ENCODE peak calls at places on chromosomes 3 and 15, in eight cellular contexts. V is body of pancreas, R is AG09309, D is fibroblast of mammary gland, Z is heart left ventricle, C is GM23248, X is myocyte, S is NCI-H510A treated with DMSO at 0.1 percent for 48 hours. L is an unnamed sample.

GRCh38 chr3:102074951-102075350 is 225.6 kb downstream of the NFKBIZ start:
- DNase-seq in V (no peak), R (no peak), D (peak), Z (no peak), C (no peak), X (peak), S (no peak), L (no peak)

GRCh38 chr3:185353823-185354614 is 8.9 kb upstream of the MAP3K13 start:
- DNase-seq in V (peak), R (no peak), D (peak), Z (peak), C (peak), X (peak), S (peak), L (peak)

GRCh38 chr3:179652467-179653105 is at the start of gene USP13:
- DNase-seq in V (peak), R (peak), D (peak), Z (peak), C (peak), X (peak), S (peak), L (peak)

GRCh38 chr3:153852355-153852754 is 268.8 kb upstream of the ARHGEF26 start:
- DNase-seq in V (no peak), R (no peak), D (no peak), Z (no peak), C (no peak), X (no peak), S (no peak), L (no peak)

GRCh38 chr3:39088456-39088855 is 19.0 kb downstream of the GORASP1 start:
- DNase-seq in V (no peak), R (no peak), D (no peak), Z (no peak), C (no peak), X (peak), S (no peak), L (no peak)

GRCh38 chr15:55695432-55695831 is 47.5 kb downstream of the PRTG start:
- DNase-seq in V (no peak), R (no peak), D (no peak), Z (no peak), C (no peak), X (peak), S (no peak), L (no peak)

GRCh38 chr3:60703956-60704736 is 547.1 kb downstream of the FHIT start:
- DNase-seq in V (no peak), R (peak), D (peak), Z (no peak), C (peak), X (no peak), S (no peak), L (peak)

GRCh38 chr3:39144748-39145380 is 8.5 kb downstream of the CSRNP1 start:
- DNase-seq in V (no peak), R (no peak), D (no peak), Z (no peak), C (no peak), X (no peak), S (no peak), L (no peak)

GRCh38 chr15:52790941-52791751 is 1.0 kb upstream of the ONECUT1 start:
- DNase-seq in V (peak), R (no peak), D (no peak), Z (no peak), C (no peak), X (no peak), S (no peak), L (no peak)

GRCh38 chr15:86743283-86743903 is 663.7 kb downstream of the AGBL1 start:
- DNase-seq in V (peak), R (no peak), D (peak), Z (peak), C (no peak), X (peak), S (no peak), L (no peak)

GRCh38 chr3:48476426-48477053 is 27.4 kb downstream of the SHISA5 start:
- DNase-seq in V (no peak), R (no peak), D (no peak), Z (no peak), C (no peak), X (no peak), S (no peak), L (no peak)

GRCh38 chr3:33115024-33115768 is 1.4 kb downstream of the CRTAP start:
- DNase-seq in V (peak), R (peak), D (peak), Z (peak), C (peak), X (peak), S (no peak), L (peak)

GRCh38 chr3:71753716-71754609 is at the start of gene GPR27:
- DNase-seq in V (peak), R (no peak), D (peak), Z (no peak), C (peak), X (peak), S (no peak), L (peak)

GRCh38 chr3:98359993-98360675 is 6.5 kb downstream of the OR5K4 start:
- DNase-seq in V (no peak), R (no peak), D (no peak), Z (no peak), C (no peak), X (no peak), S (no peak), L (no peak)

GRCh38 chr3:133295199-133295901 is 104.5 kb upstream of the BFSP2 start:
- DNase-seq in V (no peak), R (no peak), D (peak), Z (no peak), C (peak), X (peak), S (no peak), L (peak)

GRCh38 chr15:79849789-79850188 is 47.0 kb downstream of the MTHFS start:
- DNase-seq in V (peak), R (no peak), D (peak), Z (no peak), C (peak), X (peak), S (no peak), L (peak)

GRCh38 chr3:73021301-73021700 is 24.7 kb downstream of the PPP4R2 start:
- DNase-seq in V (no peak), R (no peak), D (no peak), Z (no peak), C (no peak), X (no peak), S (no peak), L (no peak)

GRCh38 chr3:66500575-66501482 is at the start of gene LRIG1:
- DNase-seq in V (peak), R (peak), D (peak), Z (peak), C (peak), X (peak), S (peak), L (peak)

GRCh38 chr15:99683000-99683670 is 50.1 kb downstream of the LYSMD4 start:
- DNase-seq in V (no peak), R (no peak), D (peak), Z (no peak), C (peak), X (no peak), S (no peak), L (peak)

GRCh38 chr15:25714538-25714840 is 148.6 kb downstream of the ATP10A start:
- DNase-seq in V (peak), R (no peak), D (no peak), Z (no peak), C (no peak), X (no peak), S (no peak), L (no peak)

GRCh38 chr3:22969276-22969675 is 233.9 kb upstream of the UBE2E2 start:
- DNase-seq in V (no peak), R (no peak), D (peak), Z (no peak), C (no peak), X (no peak), S (no peak), L (no peak)

GRCh38 chr15:40100947-40101905 is 7.5 kb downstream of the BMF start:
- DNase-seq in V (no peak), R (no peak), D (no peak), Z (no peak), C (no peak), X (peak), S (no peak), L (no peak)

GRCh38 chr3:61569856-61570255 is 8.5 kb downstream of the PTPRG start:
- DNase-seq in V (no peak), R (no peak), D (no peak), Z (no peak), C (no peak), X (no peak), S (no peak), L (no peak)

GRCh38 chr3:99909714-99910508 is 92.2 kb downstream of the CMSS1 start:
- DNase-seq in V (peak), R (no peak), D (peak), Z (no peak), C (peak), X (peak), S (no peak), L (peak)

GRCh38 chr3:129003578-129004112 is 2.5 kb downstream of the EFCC1 start:
- DNase-seq in V (peak), R (no peak), D (no peak), Z (no peak), C (no peak), X (no peak), S (peak), L (no peak)

GRCh38 chr3:170999737-171000242 is 26.7 kb downstream of the SLC2A2 start:
- DNase-seq in V (peak), R (peak), D (peak), Z (no peak), C (peak), X (peak), S (no peak), L (peak)

GRCh38 chr15:25798207-25798931 is 64.8 kb downstream of the ATP10A start:
- DNase-seq in V (no peak), R (no peak), D (peak), Z (no peak), C (peak), X (no peak), S (no peak), L (peak)

GRCh38 chr15:64895285-64896065 is 16.2 kb upstream of the ANKDD1A start:
- DNase-seq in V (no peak), R (no peak), D (peak), Z (no peak), C (peak), X (no peak), S (no peak), L (peak)

GRCh38 chr3:10912784-10913183 is 79.8 kb upstream of the SLC6A1 start:
- DNase-seq in V (no peak), R (no peak), D (no peak), Z (no peak), C (no peak), X (no peak), S (no peak), L (no peak)

GRCh38 chr3:55984631-55985030 is 483.6 kb downstream of the ERC2 start:
- DNase-seq in V (no peak), R (no peak), D (no peak), Z (no peak), C (no peak), X (peak), S (no peak), L (peak)

GRCh38 chr3:195224156-195224979 is 46.6 kb downstream of the XXYLT1 start:
- DNase-seq in V (no peak), R (no peak), D (no peak), Z (peak), C (peak), X (peak), S (no peak), L (peak)

GRCh38 chr15:72339777-72340177 is 19.8 kb upstream of the CELF6 start:
- DNase-seq in V (no peak), R (peak), D (peak), Z (no peak), C (peak), X (peak), S (peak), L (peak)

GRCh38 chr3:170180107-170180951 is 1.2 kb downstream of the PHC3 start:
- DNase-seq in V (no peak), R (no peak), D (peak), Z (no peak), C (peak), X (peak), S (no peak), L (no peak)

GRCh38 chr3:39108309-39108708 is 829 bp downstream of the TTC21A start:
- DNase-seq in V (no peak), R (no peak), D (no peak), Z (no peak), C (no peak), X (no peak), S (no peak), L (no peak)

GRCh38 chr3:132317229-132317948 is at the start of gene ACP3:
- DNase-seq in V (peak), R (peak), D (peak), Z (peak), C (peak), X (peak), S (peak), L (peak)

GRCh38 chr15:82739086-82739485 is 29.4 kb upstream of the AP3B2 start:
- DNase-seq in V (no peak), R (no peak), D (peak), Z (no peak), C (peak), X (peak), S (no peak), L (no peak)

GRCh38 chr3:142595951-142596725 is at the start of gene PLS1:
- DNase-seq in V (peak), R (no peak), D (peak), Z (peak), C (peak), X (peak), S (peak), L (peak)

GRCh38 chr3:14225421-14225820 is 46.8 kb downstream of the LSM3 start:
- DNase-seq in V (no peak), R (no peak), D (no peak), Z (no peak), C (no peak), X (no peak), S (no peak), L (no peak)

L was measured in AG08395.